ENCODE peak calls at places on chromosomes 12 and 14, in nine cellular contexts. F is colonic mucosa, T is left ventricle myocardium inferior, I is IMR-90, K is Peyer's patch, Q is HepG2, L is K562, U is fibroblast of villous mesenchyme, P is fibroblast of the aortic adventitia. O is an unnamed sample.

GRCh38 chr12:113655479-113655878 is 183.8 kb upstream of the LHX5 start:
- DNase-seq in T (no peak), U (no peak), F (no peak), I (no peak), L (no peak), K (no peak), Q (no peak), P (no peak), O (no peak)

GRCh38 chr14:59754256-59754655 is 116.3 kb downstream of the RTN1 start:
- DNase-seq in F (no peak), L (no peak), P (peak), I (peak), U (no peak), Q (no peak), K (no peak), T (no peak), O (peak)

GRCh38 chr14:71372411-71372838 is 465.2 kb downstream of the PCNX1 start:
- DNase-seq in P (peak), L (no peak), K (no peak), T (no peak), Q (peak), U (peak), I (peak), F (no peak), O (peak)

GRCh38 chr12:53645191-53645590 is 19.0 kb upstream of the ATF7 start:
- DNase-seq in I (peak), T (no peak), P (peak), L (no peak), U (peak), Q (no peak), K (no peak), F (no peak), O (no peak)

GRCh38 chr12:54300732-54301427 is at the start of gene NFE2:
- DNase-seq in Q (peak), P (peak), K (no peak), F (peak), U (peak), I (peak), L (peak), T (peak), O (peak)

GRCh38 chr12:99455350-99456037 is 192.1 kb upstream of the GARIN6 start:
- DNase-seq in L (no peak), Q (no peak), I (no peak), P (peak), F (no peak), T (no peak), K (no peak), U (peak), O (peak)

GRCh38 chr12:65990592-65990991 is 140.0 kb downstream of the LLPH start:
- DNase-seq in I (no peak), U (no peak), P (no peak), K (no peak), L (no peak), F (no peak), T (no peak), Q (no peak), O (no peak)

GRCh38 chr12:118061876-118062791 is 1.2 kb upstream of the WSB2 start:
- DNase-seq in F (peak), Q (no peak), P (peak), K (peak), L (peak), I (peak), T (peak), U (peak), O (peak)

GRCh38 chr14:68442828-68443460 is 349.9 kb downstream of the ZFP36L1 start:
- DNase-seq in P (peak), Q (no peak), I (peak), K (no peak), L (no peak), F (no peak), U (peak), T (no peak), O (peak)

GRCh38 chr12:15863258-15863835 is 18.8 kb upstream of the STRAP start:
- DNase-seq in F (no peak), P (no peak), Q (peak), I (peak), L (no peak), K (no peak), U (peak), T (no peak), O (no peak)

GRCh38 chr14:100140452-100141132 is 18.9 kb downstream of the DEGS2 start:
- DNase-seq in F (peak), L (peak), K (no peak), I (peak), U (no peak), T (no peak), Q (peak), P (no peak), O (peak)

GRCh38 chr12:44716681-44717080 is 159.4 kb downstream of the NELL2 start:
- DNase-seq in P (no peak), L (no peak), K (no peak), U (no peak), F (no peak), T (no peak), I (no peak), Q (no peak), O (no peak)

GRCh38 chr12:43336962-43337555 is 214.9 kb downstream of the ADAMTS20 start:
- DNase-seq in U (peak), K (no peak), F (no peak), Q (no peak), I (peak), L (peak), P (peak), T (no peak), O (peak)
- TF ChIP-seq CTCF in U (peak), K (peak), F (no peak), Q (no peak), I (peak), L (peak), P (peak), T (peak), O (peak)

GRCh38 chr14:97977711-97978261 is 1180.6 kb downstream of the VRK1 start:
- DNase-seq in K (peak), L (no peak), U (no peak), Q (no peak), P (peak), I (no peak), F (peak), T (peak), O (peak)

GRCh38 chr14:97976861-97977260 is 1179.7 kb downstream of the VRK1 start:
- DNase-seq in F (peak), P (no peak), L (no peak), T (peak), I (no peak), U (no peak), K (no peak), Q (no peak), O (no peak)

GRCh38 chr14:97975960-97976359 is 1178.8 kb downstream of the VRK1 start:
- DNase-seq in L (no peak), F (no peak), T (no peak), I (no peak), U (no peak), P (no peak), K (no peak), Q (no peak), O (no peak)

GRCh38 chr14:97978336-97978735 is 1181.2 kb downstream of the VRK1 start:
- DNase-seq in K (peak), T (peak), Q (no peak), I (no peak), U (no peak), P (peak), F (peak), L (no peak), O (peak)
- H3K4me3 ChIP-seq in K (peak), T (peak), Q (no peak), I (no peak), U (no peak), P (no peak), F (peak), L (no peak), O (no peak)

DNA sequence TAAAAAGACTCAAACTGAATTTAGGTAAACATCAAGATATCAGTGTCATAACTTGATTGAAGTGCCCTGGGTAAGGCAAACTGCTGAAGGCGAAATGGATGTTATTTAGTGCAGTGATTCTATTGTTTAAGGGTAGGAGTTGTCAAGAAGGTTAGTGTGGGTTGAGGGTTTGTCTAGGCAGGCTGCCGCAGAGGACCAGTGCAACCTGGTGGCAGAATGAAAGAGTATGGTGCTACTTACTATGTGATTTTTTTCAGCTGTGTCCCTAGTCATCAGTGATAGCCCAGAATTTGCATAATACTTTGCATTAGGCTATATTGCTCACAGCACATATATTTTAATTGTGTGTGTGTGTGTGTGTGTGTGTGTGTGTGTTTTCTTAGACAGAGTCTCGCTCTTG is 1127.0 kb downstream of the GALC start:
- DNase-seq in T (no peak), F (no peak), Q (no peak), K (no peak), U (no peak), I (no peak), P (no peak), L (no peak), O (no peak)
- TF ChIP-seq CTCF in T (no peak), F (no peak), Q (peak), K (no peak), U (peak), I (no peak), P (peak), L (no peak), O (no peak)

GRCh38 chr12:51390457-51391046 is 654 bp downstream of the GALNT6 start:
- DNase-seq in K (no peak), I (no peak), F (no peak), U (no peak), P (no peak), T (no peak), L (peak), Q (no peak), O (no peak)
- H3K4me3 ChIP-seq in K (no peak), I (peak), F (peak), U (peak), P (no peak), T (peak), L (peak), Q (no peak), O (no peak)

DNA sequence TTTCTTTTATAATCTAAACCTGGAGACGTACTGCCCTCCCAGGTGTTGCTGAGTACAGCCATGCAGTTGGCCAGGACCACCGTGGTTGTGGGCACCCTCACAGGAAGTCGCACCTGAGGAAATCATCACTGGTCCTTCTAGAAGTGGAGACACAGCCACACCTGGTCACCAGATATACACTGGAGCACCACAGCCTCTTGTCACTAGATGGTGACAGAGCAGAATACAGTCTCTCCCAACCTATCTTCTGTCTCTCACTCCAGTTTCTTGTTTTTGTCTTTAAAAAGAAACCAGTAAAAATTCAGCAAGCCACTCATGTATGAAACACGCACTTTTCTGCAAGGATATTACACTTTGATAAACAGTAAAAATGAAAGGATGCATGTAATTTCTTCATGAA is 43.1 kb upstream of the GPHB5 start:
- DNase-seq in F (no peak), K (no peak), I (no peak), P (no peak), Q (no peak), T (no peak), L (no peak), U (no peak), O (no peak)
- TF ChIP-seq CTCF in F (no peak), K (no peak), I (no peak), P (no peak), Q (peak), T (no peak), L (no peak), U (no peak), O (no peak)

GRCh38 chr12:56161677-56162351 is 3.7 kb downstream of the MYL6 start:
- DNase-seq in U (no peak), I (no peak), K (no peak), F (no peak), Q (no peak), T (no peak), L (no peak), P (no peak), O (no peak)
- H3K4me3 ChIP-seq in U (peak), I (no peak), K (no peak), F (no peak), Q (no peak), T (peak), L (no peak), P (no peak), O (no peak)

GRCh38 chr12:131092911-131093901 is 139.5 kb downstream of the ADGRD1 start:
- DNase-seq in K (no peak), U (no peak), P (no peak), T (no peak), I (no peak), F (no peak), L (no peak), Q (no peak), O (no peak)
- TF ChIP-seq CTCF in K (no peak), U (no peak), P (no peak), T (no peak), I (no peak), F (no peak), L (no peak), Q (no peak), O (no peak)

GRCh38 chr12:89346741-89347324 is 5.5 kb downstream of the DUSP6 start:
- DNase-seq in U (peak), L (no peak), F (peak), T (peak), Q (peak), I (peak), K (no peak), P (peak), O (peak)
- H3K4me3 ChIP-seq in U (peak), L (no peak), F (no peak), T (peak), Q (no peak), I (no peak), K (no peak), P (no peak), O (no peak)

O was measured in fibroblast of mammary gland.